ENCODE peak calls at places on chromosomes 12 and 14, in eight cellular contexts. N, W, O, F, P, K, B and H are unnamed samples. For H3K9me2, the result is how much of the 10 kb centered on the place peaks cover.

GRCh38 chr12:80271770-80272169 is 172.3 kb upstream of the PTPRQ start:
- DNase-seq in N (no peak), W (no peak), O (no peak), F (no peak), P (peak), K (no peak), B (no peak), H (no peak)

GRCh38 chr12:62692884-62693283 is 226.3 kb downstream of the MON2 start:
- DNase-seq in N (no peak), W (no peak), O (no peak), F (no peak), P (peak), K (no peak), B (no peak), H (no peak)

GRCh38 chr14:68522510-68523325 is 270.1 kb downstream of the ZFP36L1 start:
- DNase-seq in N (no peak), W (no peak), O (no peak), F (no peak), P (peak), K (no peak), B (no peak), H (no peak)

GRCh38 chr12:123902821-123903220 is 69.8 kb downstream of the CCDC92 start:
- DNase-seq in N (no peak), W (no peak), O (no peak), F (no peak), P (no peak), K (no peak), B (no peak), H (no peak)

GRCh38 chr12:113359133-113359938 is 949 bp downstream of the PLBD2 start:
- DNase-seq in N (peak), W (no peak), O (no peak), F (no peak), P (peak), K (no peak), B (no peak), H (no peak)

GRCh38 chr14:58947816-58948440 is 240.5 kb upstream of the DAAM1 start:
- DNase-seq in N (peak), W (no peak), O (peak), F (peak), P (no peak), K (no peak), B (no peak), H (no peak)

GRCh38 chr14:73740921-73741326 is 26.7 kb upstream of the PNMA1 start:
- DNase-seq in N (no peak), W (peak), O (peak), F (peak), P (peak), K (no peak), B (no peak), H (peak)

GRCh38 chr12:113931517-113931916 is 34.6 kb downstream of the RBM19 start:
- DNase-seq in N (no peak), W (no peak), O (no peak), F (no peak), P (no peak), K (no peak), B (no peak), H (no peak)

GRCh38 chr12:49790741-49791140 is 37.5 kb downstream of the NCKAP5L start:
- DNase-seq in N (no peak), W (no peak), O (no peak), F (no peak), P (no peak), K (no peak), B (no peak), H (no peak)

GRCh38 chr14:74635831-74636230 is 23.8 kb upstream of the LTBP2 start:
- DNase-seq in N (no peak), W (no peak), O (no peak), F (no peak), P (no peak), K (no peak), B (no peak), H (no peak)

GRCh38 chr12:25994252-25994651 is 35.8 kb downstream of the RASSF8 start:
- DNase-seq in N (no peak), W (no peak), O (no peak), F (peak), P (peak), K (no peak), B (no peak), H (no peak)

GRCh38 chr12:16603916-16604575 is 1.9 kb downstream of the LMO3 start:
- DNase-seq in N (no peak), W (no peak), O (peak), F (no peak), P (no peak), K (peak), B (no peak), H (no peak)

GRCh38 chr14:21940887-21941855 is 267.6 kb upstream of the OR4E1 start:
- DNase-seq in N (peak), W (peak), O (peak), F (peak), P (peak), K (peak), B (no peak), H (no peak)

GRCh38 chr14:106843951-106844483 is 1317.6 kb downstream of the TMEM121 start:
- DNase-seq in N (peak), W (no peak), O (no peak), F (no peak), P (no peak), K (peak), B (peak), H (peak)

DNA sequence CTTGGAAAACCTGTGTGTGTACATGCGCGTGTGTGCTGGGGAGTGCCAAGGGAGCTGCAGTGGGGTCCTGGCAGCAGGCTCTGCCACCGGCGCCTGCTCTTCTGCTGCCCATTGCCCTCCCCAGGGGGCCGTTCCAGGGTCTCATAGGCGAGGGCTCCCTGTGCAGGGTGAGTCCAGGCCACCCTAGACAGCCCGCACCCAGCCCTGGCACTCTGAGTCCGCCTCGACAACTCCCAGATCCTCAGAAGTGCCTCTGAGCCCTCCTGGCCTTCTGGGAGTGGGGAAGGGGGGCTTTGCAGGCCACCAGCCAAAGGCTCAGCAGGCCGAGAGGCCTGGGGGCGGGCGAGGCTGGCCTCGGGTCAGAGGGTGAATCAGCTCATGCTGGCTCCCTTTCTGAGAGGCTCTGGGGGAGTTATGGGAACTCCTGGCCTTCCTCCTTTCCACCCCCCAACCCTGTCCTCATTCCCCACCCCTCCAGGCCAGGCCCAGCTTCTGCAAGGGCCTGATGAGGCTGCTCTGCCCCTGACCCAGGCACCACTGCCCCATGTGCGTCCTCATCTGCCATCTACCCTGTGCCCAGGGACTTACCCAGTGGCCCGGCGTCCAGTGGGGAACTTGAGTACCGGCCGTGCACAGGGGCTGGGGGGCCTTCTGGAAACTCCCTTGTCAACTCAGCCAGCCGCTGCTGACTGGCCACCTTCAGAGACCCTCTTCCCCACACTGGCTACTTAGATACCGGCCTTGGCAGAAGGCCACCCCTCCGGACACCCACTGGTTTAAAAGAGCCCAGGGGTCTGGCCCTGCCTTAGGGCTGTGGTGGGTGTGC is 2.1 kb upstream of the TEDC1 start:
- DNase-seq in N (no peak), W (no peak), O (no peak), F (no peak), P (no peak), K (no peak), B (no peak), H (no peak)
- H3K9me2 ChIP-seq in N (under half), W (under half), O (under half), F (under half), P (under half), K (under half), B (under half), H (under half)

GRCh38 chr12:27780612-27781408 is 774 bp upstream of the MANSC4 start:
- DNase-seq in N (peak), W (no peak), O (peak), F (peak), P (peak), K (peak), B (peak), H (peak)

GRCh38 chr12:27779416-27779815 is 617 bp upstream of the KLHL42 start:
- DNase-seq in N (peak), W (no peak), O (peak), F (peak), P (peak), K (peak), B (peak), H (peak)

GRCh38 chr12:27779837-27780611 is at the start of the genes KLHL42 and MANSC4:
- DNase-seq in N (peak), W (no peak), O (peak), F (peak), P (peak), K (peak), B (peak), H (peak)

GRCh38 chr12:27781680-27782079 is 1.6 kb upstream of the MANSC4 start:
- DNase-seq in N (no peak), W (no peak), O (peak), F (no peak), P (no peak), K (no peak), B (no peak), H (no peak)

DNA sequence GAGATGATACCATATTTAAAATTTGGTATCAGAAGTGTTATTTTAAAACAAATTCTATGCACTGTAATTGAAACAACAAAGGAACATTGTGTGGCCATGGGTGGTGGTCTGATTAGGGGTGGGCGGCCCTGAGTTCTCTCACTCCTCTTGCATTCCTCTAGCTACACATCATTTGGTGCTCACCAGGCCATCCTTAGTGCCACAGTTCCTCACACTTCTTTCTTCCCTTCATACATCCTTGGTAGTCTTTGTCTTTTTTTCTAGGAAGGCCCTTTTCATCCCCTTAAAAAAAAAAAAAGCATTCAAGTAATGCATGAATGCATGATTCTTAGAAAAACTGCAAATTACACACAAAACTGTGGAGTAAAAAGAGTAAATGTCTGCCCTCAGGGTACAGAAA is 2.4 kb upstream of the MANSC4 start:
- DNase-seq in N (no peak), W (no peak), O (no peak), F (no peak), P (peak), K (no peak), B (no peak), H (no peak)
- H3K4me2 ChIP-seq in N (peak), W (no peak), O (peak), F (peak), P (peak), K (peak), B (no peak), H (peak)

DNA sequence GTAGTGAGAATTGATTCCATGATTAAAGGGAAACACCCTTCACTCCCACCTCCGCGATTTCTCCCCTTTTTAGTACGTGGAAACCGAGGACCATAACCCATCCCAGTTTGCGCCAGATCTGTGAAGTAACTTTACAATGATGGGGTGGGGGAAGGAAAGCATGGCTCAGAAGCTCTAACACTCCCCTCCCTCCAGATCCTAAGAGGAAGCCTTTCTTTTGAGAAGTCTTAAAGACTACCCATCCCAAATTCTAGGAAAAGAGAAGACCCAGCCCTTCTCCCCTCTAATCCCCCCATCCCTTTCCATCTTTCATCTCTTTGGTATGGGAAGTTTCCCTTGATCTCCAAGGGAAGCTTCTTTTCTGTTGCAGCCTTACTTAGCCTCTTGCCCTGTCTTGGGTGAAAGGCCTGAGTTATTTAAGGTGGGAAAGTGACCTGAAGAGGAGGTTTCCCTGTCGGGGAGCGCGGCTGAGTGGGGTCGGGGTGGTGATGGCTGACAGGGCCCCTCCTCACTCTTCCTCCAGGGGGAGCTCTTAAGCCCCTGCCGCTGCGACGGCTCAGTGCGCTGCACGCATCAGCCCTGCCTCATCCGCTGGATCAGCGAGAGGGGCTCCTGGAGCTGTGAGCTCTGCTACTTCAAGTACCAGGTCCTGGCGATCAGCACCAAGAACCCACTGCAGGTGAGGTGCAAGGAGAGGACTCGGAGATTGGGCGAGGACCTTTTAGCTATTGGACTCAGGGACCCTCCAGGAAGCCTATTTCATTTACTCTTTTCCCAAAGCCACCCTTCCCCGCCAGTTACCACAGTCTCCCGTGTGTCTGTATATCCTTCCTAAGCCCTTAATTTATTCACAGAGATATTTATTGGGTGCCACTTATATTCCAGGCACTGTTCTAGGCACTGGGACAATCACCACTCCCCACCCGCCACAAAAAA is 1.8 kb downstream of the MARCHF9 start:
- DNase-seq in N (peak), W (no peak), O (peak), F (peak), P (no peak), K (peak), B (peak), H (no peak)
- H3K27ac ChIP-seq in N (peak), W (no peak), O (no peak), F (peak), P (no peak), K (peak), B (peak), H (no peak)

DNA sequence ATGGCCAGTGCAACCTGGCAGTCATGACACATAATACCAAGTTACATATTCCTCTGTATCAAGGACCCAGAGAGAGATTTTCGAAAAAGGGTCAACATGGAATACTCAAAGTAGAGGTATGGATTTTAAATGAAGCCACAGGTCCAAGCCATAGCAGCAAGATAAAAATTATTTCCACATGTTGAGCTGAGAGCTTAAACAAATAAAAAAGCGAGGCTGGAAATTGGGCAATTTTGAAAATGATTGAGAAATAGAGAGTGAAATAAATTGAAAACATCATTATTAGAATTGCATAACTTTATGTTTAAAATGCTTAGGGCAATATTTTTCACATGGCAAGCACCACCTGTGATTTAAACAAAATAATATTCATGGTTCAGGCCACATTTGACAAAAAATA is 1251.0 kb upstream of the USP15 start:
- DNase-seq in N (no peak), W (no peak), O (no peak), F (no peak), P (no peak), K (no peak), B (no peak), H (no peak)
- H3K9me2 ChIP-seq in N (under half), W (under half), O (under half), F (under half), P (under half), K (under half), B (under half), H (under half)

DNA sequence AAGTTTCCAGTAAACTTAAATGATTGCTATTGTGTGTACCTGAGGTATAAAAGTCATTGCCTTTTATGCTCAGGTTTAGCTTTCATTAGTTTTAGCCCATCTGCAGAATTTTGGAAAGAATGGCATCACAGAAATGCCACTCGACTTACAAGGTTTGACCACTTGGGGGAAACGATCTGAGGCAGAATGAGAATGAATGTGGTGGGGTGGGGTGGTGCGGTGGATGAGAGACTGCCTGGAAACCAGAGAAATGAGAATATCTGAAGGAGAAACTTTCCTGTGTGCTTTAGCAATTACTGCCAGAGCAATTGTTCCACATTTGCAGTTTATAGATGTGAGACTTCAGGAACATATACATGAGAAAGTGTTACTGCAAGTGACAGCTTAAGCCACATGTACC is 225.4 kb upstream of the PDE3A start:
- DNase-seq in N (no peak), W (no peak), O (peak), F (peak), P (no peak), K (peak), B (peak), H (no peak)
- H3K4me2 ChIP-seq in N (no peak), W (no peak), O (no peak), F (no peak), P (no peak), K (no peak), B (peak), H (no peak)

GRCh38 chr14:37585971-37586759 is 8.9 kb downstream of the FOXA1 start:
- DNase-seq in N (no peak), W (no peak), O (peak), F (no peak), P (no peak), K (no peak), B (no peak), H (no peak)

GRCh38 chr14:37584211-37585100 is 10.6 kb downstream of the FOXA1 start:
- DNase-seq in N (no peak), W (no peak), O (peak), F (peak), P (no peak), K (no peak), B (no peak), H (no peak)

GRCh38 chr14:37586783-37587428 is 8.1 kb downstream of the FOXA1 start:
- DNase-seq in N (no peak), W (no peak), O (no peak), F (no peak), P (no peak), K (no peak), B (no peak), H (no peak)

GRCh38 chr14:37585101-37585479 is 10.0 kb downstream of the FOXA1 start:
- DNase-seq in N (no peak), W (no peak), O (peak), F (peak), P (no peak), K (no peak), B (no peak), H (no peak)

GRCh38 chr14:37583358-37584210 is 11.5 kb downstream of the FOXA1 start:
- DNase-seq in N (no peak), W (no peak), O (peak), F (peak), P (no peak), K (no peak), B (no peak), H (no peak)
- H3K27ac ChIP-seq in N (no peak), W (peak), O (no peak), F (peak), P (no peak), K (no peak), B (no peak), H (peak)

GRCh38 chr12:219891-220352 is 6.0 kb upstream of the SLC6A12 start:
- DNase-seq in N (peak), W (peak), O (peak), F (peak), P (peak), K (peak), B (peak), H (peak)
- H3K9me2 ChIP-seq in N (under half), W (under half), O (under half), F (under half), P (under half), K (under half), B (under half), H (under half)

GRCh38 chr12:32501835-32502333 is 102.5 kb downstream of the FGD4 start:
- DNase-seq in N (no peak), W (no peak), O (peak), F (peak), P (peak), K (no peak), B (peak), H (no peak)
- H3K4me2 ChIP-seq in N (no peak), W (no peak), O (peak), F (peak), P (peak), K (no peak), B (peak), H (no peak)

DNA sequence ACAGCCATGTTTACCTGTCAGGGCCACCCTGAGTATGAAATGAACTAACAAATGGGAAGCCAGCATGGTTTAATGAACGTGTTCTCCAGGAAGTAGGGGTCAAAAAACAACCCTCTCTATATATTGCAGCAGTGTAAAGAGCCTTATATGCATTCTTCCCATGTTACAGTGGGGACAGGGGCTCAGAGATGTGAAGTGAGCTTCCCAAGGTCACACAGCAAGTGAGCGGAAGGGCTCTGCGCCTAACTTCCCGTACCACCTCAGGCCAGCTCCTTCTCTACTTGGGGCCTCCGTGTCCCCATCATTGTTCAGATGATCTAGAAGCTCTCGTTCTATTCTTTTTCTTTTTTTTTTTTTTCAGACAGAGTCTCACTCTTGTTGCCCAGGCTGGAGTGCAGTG is 105.1 kb upstream of the MAP1LC3B2 start:
- DNase-seq in N (peak), W (no peak), O (no peak), F (no peak), P (no peak), K (no peak), B (no peak), H (no peak)
- H3K27ac ChIP-seq in N (no peak), W (peak), O (no peak), F (peak), P (peak), K (no peak), B (no peak), H (peak)